ENCODE peak calls at places on chromosomes 7 and 10, in four cellular contexts. N is heart right ventricle; E is left ventricle myocardium inferior; A is CD4-positive, CD25-positive, alpha-beta regulatory T cell. G is an unnamed sample. For H3K27me3, H3K4me1 and H3K9me3, the result is how much of the 10 kb centered on the place peaks cover.

GRCh38 chr7:13829231-13829630 is 160.2 kb downstream of the ETV1 start:
- DNase-seq in N (no peak), E (no peak), A (no peak), G (no peak)

GRCh38 chr10:31595992-31596391 is 277.0 kb downstream of the ZEB1 start:
- DNase-seq in E (no peak), A (no peak), N (no peak), G (no peak)

GRCh38 chr10:98963608-98964007 is 272.0 kb downstream of the HPSE2 start:
- DNase-seq in A (no peak), E (no peak), N (no peak), G (no peak)

GRCh38 chr7:137992738-137993394 is 9.0 kb downstream of the CREB3L2 start:
- DNase-seq in A (no peak), N (no peak), E (peak), G (no peak)

GRCh38 chr10:112818381-112818780 is 131.7 kb upstream of the TCF7L2 start:
- DNase-seq in N (no peak), A (no peak), E (no peak), G (no peak)

GRCh38 chr10:52668024-52668423 is 104.6 kb downstream of the MBL2 start:
- DNase-seq in A (no peak), E (no peak), N (no peak), G (no peak)

GRCh38 chr10:91410638-91411367 is 659 bp downstream of the HECTD2 start:
- DNase-seq in E (no peak), N (no peak), A (peak), G (no peak)

GRCh38 chr7:135743907-135744789 is 4.5 kb downstream of the FAM180A start:
- DNase-seq in E (peak), A (no peak), N (no peak), G (no peak)

GRCh38 chr10:128163701-128164100 is 37.5 kb upstream of the MKI67 start:
- DNase-seq in A (no peak), N (no peak), E (no peak), G (no peak)

GRCh38 chr10:30041394-30042105 is 17.8 kb downstream of the JCAD start:
- DNase-seq in N (no peak), A (no peak), E (no peak), G (no peak)

GRCh38 chr7:77388055-77388454 is 28.1 kb downstream of the GSAP start:
- DNase-seq in A (no peak), N (no peak), E (no peak), G (no peak)

GRCh38 chr10:28125701-28126100 is 126.8 kb upstream of the ODAD2 start:
- DNase-seq in N (no peak), A (no peak), E (no peak), G (no peak)

GRCh38 chr10:42953684-42954674 is 122.9 kb upstream of the RET start:
- DNase-seq in N (no peak), A (no peak), E (no peak), G (peak)

GRCh38 chr7:16697507-16698199 is 51.7 kb downstream of the BZW2 start:
- DNase-seq in A (no peak), N (no peak), E (no peak), G (no peak)

GRCh38 chr7:92740713-92741126 is 95.7 kb downstream of the CDK6 start:
- DNase-seq in A (no peak), N (no peak), E (no peak), G (no peak)

GRCh38 chr10:45418859-45419672 is 45.0 kb downstream of the ALOX5 start:
- DNase-seq in A (no peak), E (peak), N (peak), G (peak)

GRCh38 chr10:129964611-129965417 is 740 bp upstream of the EBF3 start:
- DNase-seq in N (peak), E (no peak), A (no peak), G (no peak)

GRCh38 chr10:73759512-73760115 is 15.4 kb downstream of the SEC24C start:
- DNase-seq in N (no peak), A (peak), E (no peak), G (no peak)

GRCh38 chr7:14748461-14748860 is 154.1 kb downstream of the DGKB start:
- DNase-seq in A (no peak), E (no peak), N (no peak), G (no peak)

GRCh38 chr7:38795596-38795995 is 113.4 kb downstream of the VPS41 start:
- DNase-seq in E (no peak), A (no peak), N (no peak), G (no peak)

GRCh38 chr10:53598914-53599313 is 826.3 kb upstream of the MBL2 start:
- DNase-seq in N (no peak), E (no peak), A (no peak), G (no peak)

GRCh38 chr7:150430465-150431085 is 19.9 kb upstream of the GIMAP8 start:
- DNase-seq in A (no peak), N (no peak), E (no peak), G (no peak)

GRCh38 chr7:25098096-25099046 is 26.7 kb downstream of the CYCS start:
- DNase-seq in A (peak), E (no peak), N (peak), G (peak)

GRCh38 chr7:69564454-69565417 is 33.5 kb upstream of the AUTS2 start:
- DNase-seq in A (no peak), E (no peak), N (no peak), G (no peak)

GRCh38 chr7:52447781-52448180 is 587.7 kb upstream of the POM121L12 start:
- DNase-seq in E (no peak), N (no peak), A (no peak), G (no peak)

GRCh38 chr10:116831086-116831485 is 18.2 kb upstream of the ENO4 start:
- DNase-seq in A (no peak), N (no peak), E (no peak), G (no peak)

GRCh38 chr7:93040355-93040754 is 77.4 kb downstream of the SAMD9 start:
- DNase-seq in E (peak), A (no peak), N (peak), G (no peak)

GRCh38 chr10:117135026-117135372 is 3.1 kb downstream of the VAX1 start:
- DNase-seq in E (no peak), A (no peak), N (no peak), G (no peak)

GRCh38 chr10:42753126-42753506 is 29.5 kb upstream of the BMS1 start:
- DNase-seq in N (peak), E (peak), A (peak), G (peak)

GRCh38 chr7:108611268-108611667 is 41.6 kb downstream of the DNAJB9 start:
- DNase-seq in N (no peak), A (no peak), E (no peak), G (no peak)

GRCh38 chr10:3693031-3693714 is 91.8 kb downstream of the KLF6 start:
- DNase-seq in N (no peak), A (no peak), E (no peak), G (no peak)

GRCh38 chr7:130141161-130141857 is 63.9 kb downstream of the TMEM209 start:
- DNase-seq in E (peak), N (peak), A (peak), G (no peak)

GRCh38 chr7:95883208-95883607 is 110.9 kb downstream of the DYNC1I1 start:
- DNase-seq in E (no peak), A (no peak), N (no peak), G (no peak)

GRCh38 chr7:117227091-117227490 is 95.8 kb downstream of the WNT2 start:
- DNase-seq in N (no peak), A (no peak), E (no peak), G (no peak)

GRCh38 chr10:113519616-113520015 is 33.2 kb upstream of the HABP2 start:
- DNase-seq in N (no peak), E (no peak), A (no peak), G (no peak)

GRCh38 chr10:82150123-82150900 is 275.3 kb downstream of the NRG3 start:
- DNase-seq in N (peak), E (no peak), A (no peak), G (no peak)

GRCh38 chr10:132689721-132690360 is 96.1 kb downstream of the NKX6-2 start:
- DNase-seq in E (peak), N (no peak), A (no peak), G (no peak)

GRCh38 chr10:34194259-34194658 is 620.8 kb downstream of the PARD3 start:
- DNase-seq in E (no peak), N (no peak), A (no peak), G (no peak)

GRCh38 chr7:11343818-11344413 is 370.2 kb downstream of the PHF14 start:
- DNase-seq in N (no peak), A (no peak), E (no peak), G (no peak)

GRCh38 chr7:46163245-46163644 is 242.2 kb upstream of the IGFBP3 start:
- DNase-seq in E (no peak), N (no peak), A (no peak), G (no peak)

GRCh38 chr7:91310829-91311460 is 46.7 kb downstream of the FZD1 start:
- DNase-seq in A (no peak), E (peak), N (no peak), G (no peak)
- H3K27me3 ChIP-seq in A (under half), E (under half), N (under half), G (under half)

GRCh38 chr7:27182861-27183681 is 2.0 kb downstream of the HOXA11 start:
- DNase-seq in A (no peak), N (no peak), E (no peak), G (peak)
- H3K4me1 ChIP-seq in A (under half), N (under half), E (under half), G (under half)

DNA sequence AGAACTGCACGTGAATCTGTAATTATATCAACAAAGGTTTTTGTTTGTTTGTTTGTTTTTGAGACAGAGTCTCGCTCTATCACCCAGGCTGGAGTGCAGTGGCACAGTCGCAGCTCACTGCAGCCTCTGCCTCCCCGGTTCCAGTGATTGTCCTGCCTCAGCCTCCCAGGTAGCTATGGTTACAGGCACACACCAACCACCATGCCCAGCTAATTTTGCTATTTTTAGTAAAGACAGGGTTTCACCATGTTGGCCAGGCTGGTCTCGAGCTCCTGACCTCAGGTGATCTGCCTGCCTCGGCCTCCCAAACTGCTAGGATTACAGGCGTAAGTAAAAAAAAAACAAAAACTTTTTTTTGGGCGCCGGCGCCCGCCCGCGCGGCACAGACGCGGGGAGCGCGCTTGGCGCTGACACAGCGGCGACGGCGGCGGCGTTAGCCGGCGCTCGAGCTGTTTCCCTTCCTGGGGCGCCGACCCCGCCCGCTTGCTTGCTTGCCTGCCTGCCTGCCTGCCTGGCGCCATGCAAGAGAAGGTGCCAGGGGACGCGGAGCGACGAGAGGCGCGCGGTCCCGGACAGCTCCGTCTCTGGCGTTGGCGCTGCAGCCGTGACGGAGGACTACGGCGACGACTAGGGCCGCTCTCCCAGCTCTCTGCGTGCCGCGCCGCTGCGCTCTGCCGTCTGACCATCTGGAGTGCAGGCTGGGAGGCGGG is 171.4 kb upstream of the NUPR2 start:
- DNase-seq in A (no peak), N (peak), E (peak), G (peak)
- H3K9me3 ChIP-seq in A (under half), N (under half), E (under half), G (under half)

GRCh38 chr7:291302-292092 is 1.5 kb downstream of the FOXL3 start:
- DNase-seq in A (no peak), E (no peak), N (no peak), G (peak)

GRCh38 chr7:289756-290553 is at the start of gene FOXL3:
- DNase-seq in N (no peak), E (no peak), A (no peak), G (no peak)

GRCh38 chr7:288671-289101 is 1.3 kb upstream of the FOXL3 start:
- DNase-seq in A (no peak), E (no peak), N (no peak), G (no peak)

GRCh38 chr7:289209-289755 is 688 bp upstream of the FOXL3 start:
- DNase-seq in N (no peak), E (no peak), A (no peak), G (no peak)

DNA sequence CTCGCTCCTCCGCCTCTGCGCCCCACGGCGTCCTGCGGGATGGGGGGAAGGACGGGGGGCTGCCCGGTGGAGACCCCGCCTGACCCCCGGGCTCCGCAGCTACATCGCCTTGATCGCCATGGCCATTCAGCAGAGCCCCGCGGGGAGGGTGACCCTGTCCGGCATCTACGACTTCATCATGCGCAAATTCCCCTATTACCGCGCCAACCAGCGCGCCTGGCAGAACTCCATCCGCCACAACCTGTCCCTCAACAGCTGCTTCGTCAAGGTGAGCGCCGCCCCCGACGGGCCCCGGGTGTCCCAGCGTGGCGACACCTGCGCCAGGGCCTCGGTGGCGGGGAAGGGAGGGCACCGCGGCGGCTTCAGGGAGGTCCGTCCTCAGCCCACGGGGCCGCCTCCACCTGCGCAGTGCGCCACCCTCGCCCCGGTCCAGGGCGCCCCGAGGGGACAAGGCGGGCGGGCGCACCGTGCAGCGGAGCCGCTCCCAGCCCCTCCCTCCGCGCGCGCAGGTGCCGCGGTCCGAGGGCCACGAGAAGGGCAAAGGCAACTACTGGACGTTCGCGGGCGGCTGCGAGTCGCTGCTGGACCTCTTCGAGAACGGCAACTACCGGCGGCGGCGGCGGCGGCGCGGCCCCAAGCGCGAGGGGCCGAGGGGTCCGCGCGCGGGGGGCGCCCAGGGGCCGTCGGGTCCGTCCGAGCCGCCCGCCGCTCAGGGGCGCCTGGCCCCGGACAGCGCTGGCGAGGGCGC is 758 bp downstream of the FOXL3 start:
- DNase-seq in N (no peak), A (no peak), E (no peak), G (peak)
- H3K27me3 ChIP-seq in N (half or more), A (under half), E (half or more), G (under half)

DNA sequence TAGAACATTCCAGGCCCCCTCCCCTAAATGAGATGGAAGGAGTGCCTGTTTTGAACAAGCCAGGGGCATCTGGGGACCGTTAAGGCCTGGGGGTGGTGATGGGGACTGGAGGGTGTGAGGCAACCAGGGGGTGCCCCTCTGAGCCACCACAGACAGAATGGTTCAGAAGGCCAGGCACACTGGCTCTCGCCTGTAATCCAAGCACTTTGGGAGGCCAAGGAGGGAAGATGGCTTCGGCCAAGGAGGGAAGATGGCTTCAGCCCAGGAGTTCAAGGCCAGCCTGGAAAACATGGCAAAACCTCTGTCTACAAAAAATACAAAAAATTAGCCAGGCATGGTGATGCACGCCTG is 173.2 kb upstream of the TNRC18 start:
- DNase-seq in E (no peak), A (no peak), N (no peak), G (no peak)
- H3K4me1 ChIP-seq in E (half or more), A (under half), N (half or more), G (under half)

DNA sequence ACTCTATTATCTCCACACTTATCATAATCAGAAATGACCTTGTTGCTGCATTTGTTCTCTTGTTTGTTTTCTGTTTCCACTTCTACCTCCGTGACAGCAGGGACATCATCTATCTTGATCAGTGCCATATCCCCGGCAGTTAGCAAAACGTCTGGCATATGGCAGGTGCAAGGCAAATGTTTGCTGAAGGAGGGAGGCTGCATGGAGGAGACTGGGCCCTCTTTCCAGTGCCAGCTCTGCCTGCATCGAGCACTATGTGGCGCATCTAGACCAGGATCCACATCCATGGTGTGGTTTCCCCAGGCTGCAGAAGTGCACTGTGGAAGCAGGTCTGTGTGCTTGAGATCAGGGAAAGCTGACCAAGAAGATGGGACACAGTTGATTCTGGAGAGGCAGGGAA is 181.2 kb downstream of the KCNMA1 start:
- DNase-seq in E (no peak), A (no peak), N (no peak), G (no peak)
- H3K9me3 ChIP-seq in E (under half), A (under half), N (under half), G (under half)